ENCODE peak calls at places on chromosomes 12 and 14, in five cellular contexts. S is transverse colon, G is hepatocyte, P is neural progenitor cell, H is HCT116. R is an unnamed sample.

GRCh38 chr12:102480401-102480800 is at the start of gene IGF1:
- DNase-seq in P (no peak), G (peak; percentile 41), H (no peak), S (no peak), R (no peak)

GRCh38 chr14:52862652-52863338 is 71.4 kb upstream of the GNPNAT1 start:
- DNase-seq in H (no peak), G (peak; percentile 20), P (no peak), S (no peak), R (no peak)

GRCh38 chr12:96246926-96247566 is 52.9 kb downstream of the ELK3 start:
- DNase-seq in H (no peak), G (no peak), S (no peak), P (no peak), R (no peak)

GRCh38 chr12:49121047-49121696 is 10.0 kb downstream of the TUBA1B start:
- DNase-seq in G (peak; percentile 76), S (peak; percentile 58), H (peak; percentile 69), P (peak; percentile 71), R (peak; percentile 75)

GRCh38 chr12:69240625-69240984 is 1.2 kb downstream of the CPSF6 start:
- DNase-seq in H (no peak), S (no peak), P (peak; percentile 7), G (peak; percentile 19), R (no peak)

GRCh38 chr12:96233168-96233567 is 39.0 kb downstream of the ELK3 start:
- DNase-seq in H (no peak), G (no peak), S (no peak), P (no peak), R (no peak)

GRCh38 chr12:54259194-54260011 is 20.5 kb downstream of the CBX5 start:
- DNase-seq in P (peak; percentile 99), G (peak; percentile 95), H (peak; percentile 72), S (peak; percentile 64), R (no peak)

GRCh38 chr12:75585309-75585708 is 73.9 kb upstream of the KRR1 start:
- DNase-seq in P (no peak), G (no peak), H (peak; percentile 19), S (no peak), R (peak; percentile 37)

GRCh38 chr12:58668831-58669230 is 251.5 kb downstream of the LRIG3 start:
- DNase-seq in P (no peak), G (no peak), H (no peak), S (no peak), R (no peak)

GRCh38 chr12:96902076-96902475 is 5.0 kb upstream of the NEDD1 start:
- DNase-seq in H (no peak), P (no peak), G (no peak), S (no peak), R (no peak)

GRCh38 chr12:20220339-20220738 is 148.0 kb upstream of the PDE3A start:
- DNase-seq in G (peak; percentile 5), P (peak; percentile 27), H (peak; percentile 36), S (no peak), R (no peak)

GRCh38 chr12:127570793-127571360 is 696.1 kb upstream of the TMEM132C start:
- DNase-seq in S (no peak), G (no peak), H (no peak), P (no peak), R (no peak)

GRCh38 chr12:77796775-77797174 is 33.9 kb upstream of the NAV3 start:
- DNase-seq in H (no peak), S (no peak), G (no peak), P (no peak), R (no peak)

GRCh38 chr12:53060721-53061276 is 10.9 kb downstream of the TNS2 start:
- DNase-seq in G (peak; percentile 19), S (no peak), H (no peak), P (no peak), R (no peak)

GRCh38 chr12:7995266-7995963 is 37.1 kb upstream of the FOXJ2 start:
- DNase-seq in P (peak; percentile 84), G (peak; percentile 88), H (peak; percentile 64), S (peak; percentile 77), R (peak; percentile 87)

GRCh38 chr12:1103632-1104031 is 112.6 kb downstream of the ERC1 start:
- DNase-seq in H (no peak), S (no peak), P (no peak), G (no peak), R (no peak)

GRCh38 chr14:95489163-95489887 is 27.1 kb downstream of the SYNE3 start:
- DNase-seq in H (no peak), P (no peak), S (no peak), G (no peak), R (no peak)

GRCh38 chr12:3032770-3033537 is 44.2 kb upstream of the TSPAN9 start:
- DNase-seq in G (no peak), P (no peak), S (no peak), H (no peak), R (no peak)

GRCh38 chr12:92528097-92528496 is 174.7 kb upstream of the PLEKHG7 start:
- DNase-seq in S (no peak), H (no peak), G (no peak), P (no peak), R (no peak)
- TF ChIP-seq CTCF in S (no peak), H (no peak), G (no peak), P (no peak), R (no peak)

GRCh38 chr12:29239336-29239735 is 90.3 kb downstream of the FAR2 start:
- DNase-seq in G (no peak), H (no peak), P (no peak), S (no peak), R (no peak)

GRCh38 chr12:29240441-29240840 is 91.4 kb downstream of the FAR2 start:
- DNase-seq in H (no peak), G (no peak), P (no peak), S (no peak), R (peak; percentile 65)

GRCh38 chr12:29245246-29245645 is 96.2 kb downstream of the FAR2 start:
- DNase-seq in P (no peak), G (no peak), S (no peak), H (no peak), R (no peak)

GRCh38 chr12:29241821-29242591 is 92.9 kb downstream of the FAR2 start:
- DNase-seq in P (peak; percentile 40), H (peak; percentile 49), S (peak; percentile 37), G (peak; percentile 69), R (peak; percentile 96)

DNA sequence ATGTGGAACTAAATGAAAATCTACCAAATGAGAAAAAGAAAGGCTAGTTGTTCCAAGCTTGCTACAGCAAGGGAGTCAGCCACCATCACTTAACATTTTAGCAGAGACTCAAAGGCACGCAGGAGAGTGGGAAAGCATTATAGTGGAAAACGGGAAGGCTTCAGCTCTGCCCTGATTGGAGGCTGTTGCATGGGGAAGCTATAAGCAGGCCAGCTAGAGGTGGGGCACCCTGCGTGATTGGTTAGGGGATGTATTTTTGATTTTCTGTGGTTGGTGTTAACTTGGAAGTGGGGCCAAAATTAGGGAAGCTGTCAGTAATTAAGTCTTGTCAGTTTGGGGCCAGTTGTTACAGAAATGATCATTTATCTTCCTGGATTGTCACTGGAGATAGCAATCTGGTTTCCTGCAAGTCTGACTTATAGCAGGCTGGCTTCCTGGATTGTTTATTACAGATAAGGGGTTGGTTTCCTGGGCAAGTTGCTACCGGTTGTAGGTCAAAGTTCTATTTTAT is 93.9 kb downstream of the FAR2 start:
- DNase-seq in H (no peak), P (no peak), S (no peak), G (no peak), R (no peak)
- H3K4me1 ChIP-seq in H (peaks cover 3% of the 10 kb centered on the region), P (peaks cover 24% of the 10 kb centered on the region), S (peaks cover 31% of the 10 kb centered on the region), G (peaks cover 20% of the 10 kb centered on the region), R (peaks cover 56% of the 10 kb centered on the region)

GRCh38 chr14:91400696-91401095 is 16.9 kb downstream of the CCDC88C start:
- DNase-seq in G (no peak), S (no peak), P (no peak), H (no peak), R (no peak)
- H3K4me3 ChIP-seq in G (no peak overlapping the region), S (peak overlapping the region; percentile 45), P (no peak overlapping the region), H (no peak overlapping the region), R (no peak overlapping the region)

DNA sequence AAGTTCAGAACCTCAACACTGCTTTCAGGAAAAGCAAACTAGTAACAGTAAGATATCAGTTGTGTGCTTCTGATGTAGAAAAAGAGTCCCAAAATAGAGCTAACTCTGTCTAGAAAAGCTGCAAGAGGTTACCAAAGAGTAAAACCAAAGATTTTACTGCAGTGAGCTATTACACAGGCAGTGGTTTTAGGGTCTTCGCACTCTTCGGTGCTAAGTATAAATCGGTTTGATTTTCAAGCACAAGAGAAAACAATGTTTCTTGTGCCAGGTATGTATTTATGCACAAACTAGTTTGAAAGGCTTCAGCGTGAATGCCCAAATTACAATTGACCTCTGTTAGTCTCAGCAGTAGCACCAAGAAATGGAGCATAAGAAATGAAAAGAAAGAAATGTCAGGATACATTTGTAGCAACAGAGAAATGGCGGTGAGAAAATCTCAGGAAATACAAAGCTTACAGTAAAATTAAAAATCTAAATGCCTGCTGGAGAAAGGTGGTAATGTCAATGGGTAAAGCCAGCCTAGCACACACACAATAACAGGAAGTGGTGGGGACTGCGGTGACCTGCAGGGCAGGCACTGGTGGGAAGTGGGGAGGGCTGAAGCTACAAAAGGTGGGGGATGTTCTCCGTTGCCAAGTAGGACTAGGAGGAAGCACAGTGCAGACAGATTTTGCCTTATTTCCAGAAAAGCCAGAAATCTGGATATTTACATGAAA is 18.0 kb upstream of the DYRK2 start:
- DNase-seq in H (no peak), G (no peak), P (peak; percentile 8), S (peak; percentile 69), R (no peak)
- TF ChIP-seq CTCF in H (no peak), G (no peak), P (no peak), S (peak; percentile 19), R (no peak)

GRCh38 chr14:100731846-100732765 is 5.4 kb downstream of the DLK1 start:
- DNase-seq in G (no peak), S (no peak), P (no peak), H (no peak), R (no peak)

GRCh38 chr14:100728962-100729361 is 2.3 kb downstream of the DLK1 start:
- DNase-seq in P (no peak), H (no peak), S (no peak), G (no peak), R (no peak)

GRCh38 chr14:100729982-100730381 is 3.3 kb downstream of the DLK1 start:
- DNase-seq in P (no peak), H (no peak), S (no peak), G (no peak), R (no peak)

GRCh38 chr14:100731011-100731670 is 4.4 kb downstream of the DLK1 start:
- DNase-seq in P (no peak), S (no peak), G (no peak), H (no peak), R (no peak)

DNA sequence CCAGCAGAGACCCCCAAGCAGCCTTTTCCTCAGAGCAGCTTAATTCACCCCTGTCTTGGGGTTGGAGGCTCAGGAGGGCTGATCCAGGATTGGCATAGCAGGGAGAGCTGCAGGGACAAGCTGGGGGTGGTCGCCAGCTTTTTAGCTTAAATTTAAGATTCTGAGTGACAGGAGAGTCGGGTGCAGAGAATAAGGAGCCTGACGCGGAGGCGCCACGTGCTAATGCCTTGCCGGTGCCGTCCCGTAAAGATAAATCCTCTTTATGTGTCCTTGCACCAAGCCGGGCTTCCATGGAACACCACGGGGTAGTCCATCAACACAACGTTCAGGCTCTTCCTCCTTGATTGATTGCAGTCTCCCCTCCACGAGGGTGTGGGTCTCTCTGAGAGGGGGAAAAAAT is 3.8 kb downstream of the DLK1 start:
- DNase-seq in H (no peak), P (no peak), G (no peak), S (no peak), R (no peak)
- H3K4me1 ChIP-seq in H (no peaks in the 10 kb centered on the region), P (peaks cover 53% of the 10 kb centered on the region), G (peaks cover 10% of the 10 kb centered on the region), S (no peaks in the 10 kb centered on the region), R (no peaks in the 10 kb centered on the region)